ENCODE peak calls at places on chromosomes 7 and 10, in ten cellular contexts. Q is suprapubic skin, Y is upper lobe of left lung, T is HCT116, C is stomach, L is K562, A is spleen, H is GM12878, K is sigmoid colon, S is HepG2. X is an unnamed sample.

GRCh38 chr10:11797847-11798633 is 25.1 kb upstream of the PROSER2 start:
- DNase-seq in S (peak), H (no peak), A (peak), Q (no peak), K (no peak), T (no peak), Y (no peak), C (no peak), L (no peak), X (no peak)

GRCh38 chr7:123994449-123994848 is 38.4 kb downstream of the TMEM229A start:
- DNase-seq in Q (no peak), S (no peak), K (no peak), A (no peak), H (no peak), C (no peak), T (no peak), L (no peak), Y (no peak), X (no peak)

GRCh38 chr7:138564365-138564764 is 104.3 kb downstream of the TRIM24 start:
- DNase-seq in Y (peak), T (no peak), K (no peak), A (no peak), H (no peak), S (peak), Q (no peak), C (peak), L (no peak), X (no peak)

GRCh38 chr10:3866347-3866746 is 81.3 kb upstream of the KLF6 start:
- DNase-seq in L (no peak), K (no peak), S (no peak), C (no peak), T (no peak), Y (no peak), A (no peak), H (no peak), Q (no peak), X (no peak)

GRCh38 chr7:7422641-7423040 is 113.0 kb downstream of the COL28A1 start:
- DNase-seq in Q (no peak), L (no peak), S (no peak), T (no peak), Y (no peak), H (no peak), K (no peak), A (no peak), C (no peak), X (no peak)

GRCh38 chr7:92725161-92725925 is 111.0 kb downstream of the CDK6 start:
- DNase-seq in C (no peak), A (no peak), Y (no peak), L (no peak), K (no peak), T (no peak), S (no peak), Q (no peak), H (no peak), X (no peak)

GRCh38 chr10:119281581-119282071 is 74.3 kb downstream of the GRK5 start:
- DNase-seq in S (no peak), H (no peak), T (no peak), Y (no peak), Q (no peak), C (peak), K (peak), L (no peak), A (peak), X (peak)

GRCh38 chr7:104960741-104961479 is 53.1 kb upstream of the KMT2E start:
- DNase-seq in T (no peak), K (no peak), S (no peak), C (no peak), L (no peak), H (peak), Q (no peak), Y (peak), A (no peak), X (no peak)

GRCh38 chr7:155001756-155002410 is 1.0 kb downstream of the PAXIP1 start:
- DNase-seq in C (no peak), H (no peak), Y (no peak), A (no peak), Q (no peak), S (no peak), L (peak), K (no peak), T (no peak), X (no peak)

GRCh38 chr10:127854769-127855583 is 37.8 kb downstream of the CLRN3 start:
- DNase-seq in H (no peak), C (no peak), T (no peak), Q (no peak), K (no peak), L (no peak), S (no peak), Y (no peak), A (peak), X (peak)

GRCh38 chr7:44403176-44403759 is 77.9 kb upstream of the CAMK2B start:
- DNase-seq in Y (no peak), H (no peak), A (no peak), C (no peak), L (no peak), Q (no peak), T (no peak), K (no peak), S (no peak), X (no peak)

GRCh38 chr10:7092603-7093002 is 318.2 kb downstream of the SFMBT2 start:
- DNase-seq in H (no peak), K (no peak), S (no peak), Y (no peak), L (no peak), T (no peak), Q (no peak), C (no peak), A (no peak), X (no peak)

GRCh38 chr7:127251458-127252379 is 1.0 kb downstream of the GRM8 start:
- DNase-seq in T (no peak), Q (no peak), Y (no peak), S (no peak), H (no peak), K (no peak), A (peak), L (no peak), C (no peak), X (peak)

GRCh38 chr7:18974803-18975202 is 142.6 kb downstream of the TWIST1 start:
- DNase-seq in C (no peak), Y (no peak), H (no peak), L (no peak), S (no peak), K (no peak), T (peak), A (no peak), Q (no peak), X (no peak)

GRCh38 chr7:3533040-3533439 is 232.0 kb downstream of the SDK1 start:
- DNase-seq in C (no peak), K (no peak), Q (no peak), A (no peak), L (no peak), Y (no peak), T (no peak), S (no peak), H (no peak), X (no peak)

GRCh38 chr10:110533149-110533548 is 34.3 kb upstream of the SMC3 start:
- DNase-seq in Y (no peak), S (no peak), Q (no peak), A (no peak), L (peak), C (no peak), K (no peak), T (no peak), H (no peak), X (no peak)

GRCh38 chr7:156125841-156126730 is 313.8 kb upstream of the SHH start:
- DNase-seq in Y (no peak), L (no peak), T (no peak), A (no peak), K (no peak), Q (no peak), H (no peak), C (no peak), S (no peak), X (no peak)

GRCh38 chr7:585873-586272 is 66.2 kb upstream of the PDGFA start:
- DNase-seq in K (no peak), L (no peak), H (no peak), A (no peak), Q (no peak), C (no peak), S (no peak), T (no peak), Y (no peak), X (no peak)

GRCh38 chr10:93719901-93720300 is 17.5 kb upstream of the FRA10AC1 start:
- DNase-seq in K (no peak), C (no peak), A (no peak), Y (no peak), S (no peak), Q (no peak), L (no peak), H (no peak), T (no peak), X (no peak)

GRCh38 chr10:43931308-43931930 is 282.7 kb upstream of the ZNF32 start:
- DNase-seq in C (no peak), Y (no peak), Q (no peak), S (no peak), H (no peak), T (no peak), A (no peak), K (no peak), L (no peak), X (no peak)

GRCh38 chr10:129320340-129320739 is 146.7 kb upstream of the MGMT start:
- DNase-seq in Y (no peak), C (no peak), T (no peak), Q (no peak), A (no peak), H (no peak), K (no peak), S (no peak), L (no peak), X (no peak)

GRCh38 chr7:115125750-115126149 is 203.9 kb downstream of the MDFIC start:
- DNase-seq in C (no peak), K (no peak), A (no peak), S (no peak), Y (no peak), T (no peak), H (no peak), Q (no peak), L (no peak), X (no peak)

GRCh38 chr10:32139223-32140073 is 83.2 kb upstream of the KIF5B start:
- DNase-seq in C (peak), Q (peak), H (no peak), T (peak), L (peak), A (peak), Y (peak), K (peak), S (peak), X (peak)
- TF ChIP-seq POLR2A in C (no peak), Q (no peak), H (no peak), T (peak), L (peak), A (no peak), Y (no peak), K (no peak), S (no peak), X (peak)

DNA sequence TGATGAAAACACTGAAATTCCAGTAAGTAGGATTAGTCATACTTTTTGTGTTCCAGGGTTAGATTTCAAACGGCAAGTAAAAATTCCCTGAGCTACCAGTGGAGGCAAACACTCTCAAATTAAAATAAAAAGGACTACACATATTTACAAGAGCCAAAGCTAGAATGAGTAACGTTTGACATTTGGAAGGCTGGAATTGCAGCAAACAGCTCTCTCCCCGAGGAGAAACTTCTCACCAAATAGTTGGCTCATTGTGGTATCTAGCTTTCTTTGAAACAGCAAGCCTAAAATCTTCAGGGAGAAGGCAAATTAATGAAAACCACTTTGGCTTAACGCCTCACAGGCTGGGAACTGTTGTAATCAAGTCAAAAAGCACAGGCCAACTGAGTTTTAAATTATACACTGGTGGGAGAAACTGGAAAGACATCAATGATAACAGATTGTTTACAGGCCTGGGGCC is 288.3 kb downstream of the SNX13 start:
- DNase-seq in K (peak), Y (no peak), Q (no peak), A (no peak), T (no peak), S (no peak), H (no peak), L (no peak), C (no peak), X (no peak)
- TF ChIP-seq POLR2AphosphoS5 in K (peak), Y (no peak), Q (peak), A (no peak), T (no peak), S (no peak), H (no peak), L (no peak), C (peak), X (no peak)

GRCh38 chr7:134019251-134019650 is 107.9 kb upstream of the LRGUK start:
- DNase-seq in T (no peak), Y (no peak), S (no peak), C (no peak), A (no peak), K (no peak), L (no peak), H (no peak), Q (no peak), X (no peak)

GRCh38 chr7:134016942-134017303 is 110.2 kb upstream of the LRGUK start:
- DNase-seq in Y (no peak), S (no peak), H (no peak), T (no peak), A (no peak), C (no peak), K (no peak), L (no peak), Q (no peak), X (no peak)

GRCh38 chr7:134014935-134015334 is 112.2 kb upstream of the LRGUK start:
- DNase-seq in S (no peak), T (no peak), K (no peak), C (no peak), A (no peak), L (no peak), Q (no peak), H (no peak), Y (no peak), X (no peak)

GRCh38 chr7:134018321-134018720 is 108.8 kb upstream of the LRGUK start:
- DNase-seq in K (no peak), H (no peak), C (no peak), L (no peak), Q (no peak), T (no peak), Y (no peak), S (no peak), A (no peak), X (no peak)

DNA sequence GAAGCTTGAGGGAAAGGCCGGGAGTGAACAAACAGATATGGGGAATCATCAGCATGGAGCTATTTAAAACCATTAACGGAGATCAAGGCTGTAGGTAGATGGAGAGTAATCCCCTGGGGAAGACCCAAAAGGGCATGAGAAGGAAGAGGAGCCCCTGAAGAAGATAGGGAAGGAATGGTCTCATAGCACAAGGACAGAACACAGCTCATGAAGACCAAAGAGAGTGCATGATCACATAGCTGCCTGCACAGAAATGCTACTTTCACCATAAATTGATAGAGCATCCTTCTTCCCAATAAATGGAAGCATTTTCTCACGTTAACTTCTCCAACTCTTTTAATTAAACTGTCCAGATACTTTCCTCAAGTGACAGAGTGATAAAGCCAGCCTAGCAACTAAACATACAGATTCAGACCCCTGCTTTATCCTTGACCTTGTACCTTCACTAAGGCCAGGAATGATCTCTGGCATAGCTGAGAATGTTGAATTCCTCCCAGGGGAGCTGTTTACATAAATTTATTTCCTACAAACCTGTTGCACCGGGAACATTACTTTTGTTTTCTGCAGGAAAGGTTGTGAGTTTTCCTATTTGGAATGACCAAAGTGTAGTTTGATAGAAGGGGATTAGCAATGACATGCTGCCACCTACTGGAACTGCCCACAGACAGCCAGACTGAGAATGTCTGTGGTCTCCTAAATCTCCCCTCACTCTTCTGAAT is 110.8 kb upstream of the LRGUK start:
- DNase-seq in S (peak), C (peak), T (peak), Y (no peak), Q (no peak), A (no peak), K (no peak), H (no peak), L (peak), X (peak)
- TF ChIP-seq CTCF in S (peak), C (no peak), T (peak), Y (peak), Q (no peak), A (peak), K (no peak), H (peak), L (peak), X (peak)

DNA sequence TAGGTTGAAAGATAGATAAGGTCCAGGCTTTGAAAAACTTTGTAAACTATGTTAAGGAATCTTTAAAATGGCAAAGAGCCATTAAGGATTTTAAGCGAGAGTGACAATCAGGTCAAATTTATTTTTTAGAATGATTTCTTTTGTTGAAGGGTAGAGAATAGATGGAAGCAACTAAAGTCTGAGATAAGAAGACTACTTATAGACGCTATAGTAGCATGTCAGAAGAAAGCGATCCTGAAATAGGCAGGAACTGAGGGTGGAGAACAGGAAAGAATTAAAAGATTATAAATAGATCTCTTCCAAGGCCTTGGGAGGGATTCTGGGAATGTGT is 13.0 kb upstream of the TSPAN13 start:
- DNase-seq in Y (no peak), L (no peak), K (no peak), S (no peak), A (no peak), T (no peak), C (no peak), Q (no peak), H (no peak), X (no peak)
- TF ChIP-seq POLR2A in Y (no peak), L (no peak), K (no peak), S (no peak), A (no peak), T (no peak), C (no peak), Q (no peak), H (no peak), X (no peak)

GRCh38 chr10:13977861-13978843 is 352.6 kb downstream of the FRMD4A start:
- DNase-seq in K (no peak), L (no peak), S (no peak), T (no peak), H (no peak), C (no peak), Y (no peak), Q (no peak), A (no peak), X (no peak)

GRCh38 chr10:13984647-13985155 is 346.0 kb downstream of the FRMD4A start:
- DNase-seq in A (no peak), T (no peak), L (no peak), C (no peak), S (no peak), K (no peak), Q (no peak), H (no peak), Y (no peak), X (no peak)

GRCh38 chr10:13987472-13987871 is 343.3 kb downstream of the FRMD4A start:
- DNase-seq in S (no peak), C (no peak), Q (no peak), H (peak), Y (no peak), A (no peak), L (no peak), K (no peak), T (no peak), X (no peak)

GRCh38 chr10:13978844-13979227 is 351.9 kb downstream of the FRMD4A start:
- DNase-seq in Y (no peak), S (no peak), Q (no peak), H (no peak), L (no peak), K (no peak), C (no peak), A (no peak), T (no peak), X (no peak)

DNA sequence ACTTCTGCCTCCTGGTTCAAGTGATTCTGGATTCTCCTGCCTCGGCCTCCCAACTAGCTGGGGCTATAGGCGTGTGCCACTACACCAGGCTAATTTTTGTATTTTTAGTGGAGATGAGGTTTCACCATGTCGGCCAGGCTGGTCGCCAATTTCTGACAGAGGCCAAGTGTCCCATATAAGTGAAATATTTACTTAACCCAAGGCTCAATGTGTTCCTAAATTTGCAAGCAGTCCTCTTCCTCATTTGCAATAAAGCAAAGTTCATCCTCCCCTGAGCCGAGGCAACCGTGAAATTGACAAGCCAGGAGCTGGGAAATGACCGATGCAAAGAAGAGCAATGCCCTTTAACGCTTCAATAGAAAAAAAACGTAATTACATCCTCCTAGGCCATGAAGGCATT is 347.7 kb downstream of the FRMD4A start:
- DNase-seq in K (no peak), L (no peak), C (no peak), T (no peak), Y (no peak), A (no peak), Q (no peak), S (no peak), H (no peak), X (no peak)
- TF ChIP-seq POLR2AphosphoS5 in K (no peak), L (no peak), C (no peak), T (no peak), Y (no peak), A (no peak), Q (no peak), S (no peak), H (no peak), X (no peak)

GRCh38 chr10:91077549-91078017 is 142.9 kb upstream of the PCGF5 start:
- DNase-seq in S (no peak), T (no peak), K (no peak), Q (no peak), H (no peak), L (no peak), Y (peak), A (peak), C (peak), X (peak)
- TF ChIP-seq CTCF in S (no peak), T (no peak), K (no peak), Q (no peak), H (no peak), L (no peak), Y (no peak), A (no peak), C (no peak), X (no peak)

GRCh38 chr7:134343136-134343535 is 26.4 kb upstream of the SLC35B4 start:
- DNase-seq in T (no peak), S (no peak), L (no peak), C (no peak), K (no peak), Q (no peak), A (no peak), H (no peak), Y (no peak), X (no peak)
- TF ChIP-seq POLR2A in T (no peak), S (no peak), L (no peak), C (no peak), K (no peak), Q (no peak), A (no peak), H (no peak), Y (no peak), X (no peak)

DNA sequence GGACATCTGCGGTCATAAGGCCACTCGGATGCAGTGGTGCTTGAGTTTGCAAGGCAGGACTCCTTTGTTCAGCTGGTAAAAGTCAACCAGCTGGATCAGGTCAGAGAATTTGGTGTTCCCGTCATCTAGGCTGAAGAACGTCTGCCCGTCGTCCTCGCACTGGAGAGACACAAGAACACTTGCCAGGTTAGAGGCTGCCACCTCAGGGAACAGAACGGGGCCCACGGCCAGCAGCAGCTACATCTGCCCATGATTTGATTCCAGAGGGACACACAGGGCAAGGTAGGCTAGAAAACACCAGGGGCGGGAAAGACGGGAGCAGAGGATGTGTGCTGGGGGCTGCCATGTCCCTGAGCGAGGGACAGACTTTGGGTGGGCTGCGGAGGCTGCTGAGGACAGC is 27.7 kb upstream of the DDC start:
- DNase-seq in T (no peak), L (no peak), Q (no peak), K (no peak), S (no peak), C (no peak), Y (no peak), A (no peak), H (no peak), X (no peak)
- TF ChIP-seq POLR2AphosphoS5 in T (no peak), L (no peak), Q (no peak), K (no peak), S (no peak), C (no peak), Y (no peak), A (no peak), H (no peak), X (no peak)

GRCh38 chr10:111758593-111758992 is 425.0 kb downstream of the GPAM start:
- DNase-seq in T (no peak), Y (no peak), L (no peak), K (no peak), S (no peak), H (no peak), Q (no peak), A (no peak), C (no peak), X (no peak)

GRCh38 chr10:111762114-111762513 is 421.5 kb downstream of the GPAM start:
- DNase-seq in Q (no peak), L (no peak), K (no peak), H (no peak), C (no peak), S (no peak), A (no peak), T (no peak), Y (no peak), X (no peak)

GRCh38 chr10:111756541-111757061 is 427.0 kb downstream of the GPAM start:
- DNase-seq in T (peak), L (no peak), Y (peak), A (no peak), S (peak), Q (no peak), K (peak), C (no peak), H (no peak), X (peak)
- TF ChIP-seq CTCF in T (peak), L (no peak), Y (no peak), A (no peak), S (peak), Q (peak), K (peak), C (no peak), H (peak), X (peak)

X was measured in transverse colon.